ENCODE peak calls at places on chromosomes 4 and X, in five cellular contexts. W is CD4-positive, alpha-beta T cell; S is heart left ventricle; T is dorsolateral prefrontal cortex; R is choroid plexus epithelial cell. B is an unnamed sample.

GRCh38 chr4:20711335-20711734 is 11.1 kb downstream of the PACRGL start:
- DNase-seq in W (no peak), S (no peak), T (no peak), R (no peak), B (no peak)

GRCh38 chr4:177461606-177462005 is 19.4 kb upstream of the AGA start:
- DNase-seq in W (no peak), S (no peak), T (no peak), R (peak; percentile 43), B (no peak)

GRCh38 chr4:152217896-152218295 is 318.0 kb downstream of the FBXW7 start:
- DNase-seq in W (no peak), S (no peak), T (no peak), R (no peak), B (no peak)

GRCh38 chrX:30888526-30889146 is 418 bp downstream of the TAB3 start:
- DNase-seq in W (peak; percentile 1), S (no peak), T (no peak), R (peak; percentile 26), B (no peak)

GRCh38 chr4:120071192-120071795 is 4.6 kb upstream of the MAD2L1 start:
- DNase-seq in W (no peak), S (no peak), T (no peak), R (peak; percentile 91), B (no peak)

GRCh38 chrX:15173411-15173810 is 96.5 kb downstream of the ASB9 start:
- DNase-seq in W (no peak), S (no peak), T (no peak), R (no peak), B (no peak)

GRCh38 chr4:48831532-48832015 is 686 bp downstream of the OCIAD1 start:
- DNase-seq in W (no peak), S (no peak), T (no peak), R (peak; percentile 23), B (no peak)

GRCh38 chrX:48472225-48472624 is 2.2 kb upstream of the SLC38A5 start:
- DNase-seq in W (no peak), S (no peak), T (no peak), R (no peak), B (no peak)

GRCh38 chr4:8705161-8706145 is 112.9 kb downstream of the CPZ start:
- DNase-seq in W (no peak), S (no peak), T (peak; percentile 23), R (no peak), B (no peak)

GRCh38 chr4:62231994-62232393 is 1031.9 kb downstream of the ADGRL3 start:
- DNase-seq in W (no peak), S (no peak), T (no peak), R (no peak), B (no peak)

DNA sequence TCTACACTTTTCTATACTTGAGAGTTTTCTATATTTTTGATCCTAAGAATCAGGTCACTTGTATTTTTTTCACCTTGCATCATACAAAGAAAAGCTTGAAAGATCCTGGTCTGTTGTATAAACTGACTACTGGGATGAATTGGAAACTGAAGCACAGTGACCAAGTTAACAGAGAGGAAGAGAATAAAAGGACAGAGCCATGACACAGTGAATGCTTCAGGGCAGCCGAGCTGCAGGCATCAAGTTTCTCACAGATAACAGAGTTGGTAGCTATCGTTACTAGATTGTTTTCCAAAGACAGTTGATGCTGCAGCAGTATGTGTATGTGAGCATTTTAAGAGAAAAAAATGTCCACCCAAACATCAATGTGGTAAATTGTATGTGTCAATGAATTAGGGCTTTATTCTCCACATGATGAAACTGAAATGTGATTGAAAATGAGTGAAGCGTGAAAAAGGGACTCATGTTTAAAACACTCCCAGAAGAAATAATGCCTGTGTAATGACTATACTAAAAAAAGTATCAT is 1032.7 kb downstream of the ADGRL3 start:
- DNase-seq in W (no peak), S (no peak), T (no peak), R (no peak), B (no peak)
- TF ChIP-seq CTCF in W (no peak), S (no peak), T (no peak), R (no peak), B (no peak)

GRCh38 chr4:133081246-133081645 is 67.8 kb upstream of the PCDH10 start:
- DNase-seq in W (no peak), S (no peak), T (no peak), R (peak; percentile 4), B (no peak)
- TF ChIP-seq CTCF in W (no peak), S (no peak), T (no peak), R (no peak), B (peak; percentile 7)

GRCh38 chr4:189059996-189060570 is 880.6 kb upstream of the FRG1 start:
- DNase-seq in W (no peak), S (no peak), T (no peak), R (no peak), B (no peak)

GRCh38 chr4:189062047-189062820 is 878.4 kb upstream of the FRG1 start:
- DNase-seq in W (no peak), S (no peak), T (no peak), R (no peak), B (no peak)
- TF ChIP-seq CTCF in W (no peak), S (no peak), T (no peak), R (no peak), B (no peak)

GRCh38 chrX:42519666-42520231 is 258.2 kb downstream of the PPP1R2C start:
- DNase-seq in W (no peak), S (no peak), T (no peak), R (peak; percentile 64), B (no peak)
- TF ChIP-seq CTCF in W (no peak), S (no peak), T (no peak), R (peak; percentile 12), B (peak; percentile 29)

DNA sequence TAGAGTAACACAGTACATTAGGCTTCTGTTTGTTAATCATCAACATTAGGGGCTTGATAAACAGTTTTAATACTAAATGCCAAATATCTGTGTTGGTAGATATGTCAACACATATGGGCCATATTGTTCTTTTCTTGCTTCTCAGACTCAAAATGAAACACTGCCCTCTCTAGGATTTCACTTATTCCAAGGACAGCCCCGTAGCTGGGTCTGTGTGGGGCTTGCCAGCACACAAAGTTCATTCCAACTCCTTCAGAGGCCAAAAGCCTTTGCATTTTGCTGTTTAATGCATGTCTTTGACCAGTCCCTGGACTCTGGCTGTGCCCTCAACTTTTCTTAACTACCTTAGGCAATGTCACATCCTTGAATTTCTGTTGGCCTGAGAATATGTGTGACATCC is 102.0 kb upstream of the ZNF827 start:
- DNase-seq in W (no peak), S (no peak), T (no peak), R (no peak), B (no peak)
- TF ChIP-seq CTCF in W (no peak), S (no peak), T (no peak), R (peak; percentile 11), B (no peak)

GRCh38 chrX:54481751-54482150 is 14.3 kb downstream of the FGD1 start:
- DNase-seq in W (no peak), S (no peak), T (no peak), R (peak; percentile 17), B (no peak)
- TF ChIP-seq CTCF in W (no peak), S (no peak), T (no peak), R (peak; percentile 35), B (no peak)

GRCh38 chr4:156983366-156983765 is 11.8 kb upstream of the PDGFC start:
- DNase-seq in W (no peak), S (no peak), T (no peak), R (peak; percentile 69), B (no peak)
- TF ChIP-seq CTCF in W (no peak), S (no peak), T (no peak), R (peak; percentile 67), B (peak; percentile 46)

GRCh38 chr4:40550900-40551546 is 78.6 kb downstream of the RBM47 start:
- DNase-seq in W (peak; percentile 6), S (no peak), T (no peak), R (peak; percentile 72), B (no peak)
- TF ChIP-seq CTCF in W (peak; percentile 33), S (peak; percentile 7), T (no peak), R (peak; percentile 59), B (peak; percentile 48)

GRCh38 chrX:50617183-50617582 is 146.6 kb upstream of the DGKK start:
- DNase-seq in W (no peak), S (no peak), T (no peak), R (no peak), B (no peak)
- TF ChIP-seq CTCF in W (no peak), S (no peak), T (no peak), R (no peak), B (no peak)

DNA sequence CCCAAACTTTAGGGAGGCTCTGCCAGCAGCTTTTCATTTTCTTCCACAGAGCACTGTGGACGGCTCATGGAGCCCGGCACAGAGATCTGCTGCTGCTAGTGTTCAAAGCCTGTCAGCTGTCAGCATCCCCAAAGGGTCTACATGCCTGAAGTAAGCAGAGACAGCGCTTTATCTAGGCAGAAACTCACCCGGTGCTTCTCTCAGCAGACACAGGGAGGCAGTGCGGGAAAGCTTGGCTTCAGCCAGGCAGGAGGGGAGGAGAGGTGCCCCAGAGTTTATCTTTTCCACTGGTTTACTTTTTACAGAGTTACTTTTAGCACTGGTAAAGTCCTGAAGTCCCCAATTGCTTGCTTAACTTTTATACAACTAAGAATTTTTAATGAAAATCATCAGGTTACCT is 339.3 kb downstream of the NKX6-1 start:
- DNase-seq in W (no peak), S (no peak), T (no peak), R (peak; percentile 1), B (no peak)
- TF ChIP-seq CTCF in W (no peak), S (no peak), T (no peak), R (peak; percentile 24), B (peak; percentile 52)

B was measured in progenitor cell of endocrine pancreas.